ENCODE peak calls at places on chromosomes 5 and 9, in ten cellular contexts. P is neuronal stem cell, V is MM.1S, L is HCT116, W is IMR-90, B is GM12878, A is colonic mucosa, K is neural progenitor cell, F is kidney, E is K562. S is an unnamed sample.

GRCh38 chr9:70817306-70817705 is 304.1 kb downstream of the TRPM3 start:
- DNase-seq in E (no peak), V (no peak), W (no peak), A (no peak), P (no peak), K (no peak), L (no peak), F (no peak), B (no peak), S (no peak)

GRCh38 chr5:78237911-78238310 is 56.6 kb downstream of the AP3B1 start:
- DNase-seq in V (no peak), F (no peak), B (no peak), K (no peak), P (no peak), E (no peak), W (no peak), A (no peak), L (no peak), S (no peak)

GRCh38 chr5:165202144-165202910 is 1696.9 kb downstream of the MAT2B start:
- DNase-seq in A (no peak), V (no peak), B (no peak), E (no peak), P (no peak), W (peak; percentile 10), K (no peak), L (no peak), F (no peak), S (no peak)

GRCh38 chr5:126936775-126937418 is 93.5 kb downstream of the MARCHF3 start:
- DNase-seq in F (no peak), L (no peak), K (no peak), A (no peak), B (no peak), P (no peak), V (no peak), E (no peak), W (no peak), S (no peak)

GRCh38 chr5:166062092-166062491 is 2229.4 kb upstream of the WWC1 start:
- DNase-seq in L (no peak), K (no peak), E (no peak), A (no peak), P (no peak), W (no peak), F (no peak), B (no peak), V (no peak), S (no peak)

GRCh38 chr5:169521366-169521983 is 62.1 kb upstream of the SPDL1 start:
- DNase-seq in L (no peak), W (no peak), P (no peak), A (no peak), F (no peak), V (no peak), K (no peak), B (no peak), E (no peak), S (no peak)

GRCh38 chr5:144487207-144487606 is 316.5 kb downstream of the KCTD16 start:
- DNase-seq in B (no peak), A (no peak), K (peak; percentile 62), E (no peak), P (no peak), F (no peak), W (no peak), V (no peak), L (no peak), S (no peak)

GRCh38 chr9:38068616-38068865 is 486 bp downstream of the SHB start:
- DNase-seq in V (peak; percentile 51), L (no peak), K (no peak), W (peak; percentile 59), P (no peak), A (peak; percentile 49), B (no peak), F (no peak), E (peak; percentile 70), S (no peak)

GRCh38 chr5:73367650-73368049 is 80.9 kb downstream of the FOXD1 start:
- DNase-seq in V (no peak), L (no peak), W (peak; percentile 39), F (no peak), P (no peak), B (no peak), K (no peak), E (no peak), A (no peak), S (no peak)

GRCh38 chr5:67808340-67808739 is 407.2 kb upstream of the PIK3R1 start:
- DNase-seq in K (no peak), W (no peak), B (peak; percentile 55), L (no peak), E (no peak), F (no peak), V (no peak), A (no peak), P (no peak), S (no peak)

GRCh38 chr9:6757988-6758417 is 230 bp downstream of the KDM4C start:
- DNase-seq in P (peak; percentile 96), B (no peak), K (no peak), F (no peak), L (no peak), W (no peak), A (no peak), V (no peak), E (peak; percentile 92), S (no peak)

GRCh38 chr5:380701-381309 is 59.3 kb downstream of the AHRR start:
- DNase-seq in E (no peak), P (no peak), L (no peak), F (peak; percentile 6), A (peak; percentile 15), V (no peak), B (no peak), W (no peak), K (no peak), S (no peak)

GRCh38 chr9:5364294-5364990 is 24.8 kb upstream of the RLN1 start:
- DNase-seq in W (peak; percentile 46), V (no peak), F (no peak), E (no peak), L (no peak), P (no peak), K (no peak), B (peak; percentile 51), A (no peak), S (no peak)

GRCh38 chr5:132262882-132263547 is 5.5 kb downstream of the PDLIM4 start:
- DNase-seq in B (no peak), E (no peak), F (no peak), L (no peak), V (no peak), A (peak; percentile 3), W (no peak), K (no peak), P (no peak), S (no peak)

GRCh38 chr5:122849746-122850145 is 4.3 kb downstream of the SNX24 start:
- DNase-seq in E (no peak), K (no peak), W (no peak), B (no peak), V (no peak), P (no peak), L (no peak), A (no peak), F (no peak), S (no peak)

GRCh38 chr9:14906654-14907359 is 3.4 kb downstream of the FREM1 start:
- DNase-seq in V (no peak), W (no peak), K (no peak), A (no peak), E (peak; percentile 5), P (no peak), B (no peak), L (no peak), F (no peak), S (no peak)

DNA sequence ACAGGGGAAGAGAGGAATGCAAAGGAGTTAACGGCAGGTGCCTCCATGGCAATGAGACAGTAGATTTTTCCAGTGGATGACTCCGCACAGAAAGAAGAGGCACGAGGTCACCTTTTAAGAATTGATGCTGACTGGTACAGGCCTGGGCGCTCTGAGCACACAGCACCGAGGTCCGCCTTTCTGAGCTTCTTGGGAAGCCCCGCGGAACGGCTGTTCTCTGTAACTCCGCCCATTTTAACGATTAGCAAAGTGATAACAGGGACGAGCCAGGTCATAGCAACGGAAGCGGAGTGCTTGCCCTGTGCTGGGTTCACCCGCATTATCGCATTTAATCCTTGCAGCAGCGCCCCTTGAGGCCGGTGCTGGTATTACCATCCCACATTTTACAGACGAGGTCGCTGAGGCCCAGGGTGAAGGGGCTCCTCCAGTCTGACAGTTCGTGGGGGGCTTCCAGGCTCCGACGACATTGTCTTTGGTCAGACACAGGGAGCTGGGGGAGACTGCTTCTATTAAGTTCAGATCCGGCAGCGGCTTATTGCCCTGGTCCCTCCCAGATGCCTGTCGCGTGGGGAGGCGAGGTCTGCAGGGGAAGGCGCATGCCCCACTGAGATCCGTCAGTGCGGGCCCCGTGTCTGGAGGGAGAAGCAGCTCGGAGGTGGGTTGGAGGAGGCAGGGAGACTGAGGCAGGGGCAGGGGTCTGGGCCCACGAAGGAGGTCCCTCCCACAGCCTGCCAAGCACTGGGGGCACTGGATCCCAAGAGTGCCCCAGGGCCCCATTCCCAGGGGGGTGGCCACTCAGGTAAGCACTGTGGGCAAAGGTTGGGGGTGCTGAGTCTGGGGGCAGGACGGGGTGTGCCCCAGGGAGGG is 22.3 kb upstream of the HMCN2 start:
- DNase-seq in F (no peak), B (peak; percentile 31), V (peak; percentile 48), K (peak; percentile 88), A (peak; percentile 83), L (peak; percentile 47), P (peak; percentile 80), W (peak; percentile 25), E (peak; percentile 85), S (no peak)
- H3K9ac ChIP-seq in F (no peak overlapping the region), B (no peak overlapping the region), V (no peak overlapping the region), K (no peak overlapping the region), A (no peak overlapping the region), L (no peak overlapping the region), P (peak overlapping the region; percentile 24), W (no peak overlapping the region), E (peak overlapping the region; percentile 27), S (peak overlapping the region; percentile 43)

GRCh38 chr9:137761032-137761431 is 116.5 kb upstream of the CACNA1B start:
- DNase-seq in K (no peak), F (no peak), B (peak; percentile 85), A (no peak), L (no peak), W (no peak), V (no peak), E (no peak), P (no peak), S (no peak)
- H3K9ac ChIP-seq in K (no peak overlapping the region), F (no peak overlapping the region), B (peak overlapping the region; percentile 41), A (no peak overlapping the region), L (no peak overlapping the region), W (no peak overlapping the region), V (no peak overlapping the region), E (no peak overlapping the region), P (no peak overlapping the region), S (no peak overlapping the region)

DNA sequence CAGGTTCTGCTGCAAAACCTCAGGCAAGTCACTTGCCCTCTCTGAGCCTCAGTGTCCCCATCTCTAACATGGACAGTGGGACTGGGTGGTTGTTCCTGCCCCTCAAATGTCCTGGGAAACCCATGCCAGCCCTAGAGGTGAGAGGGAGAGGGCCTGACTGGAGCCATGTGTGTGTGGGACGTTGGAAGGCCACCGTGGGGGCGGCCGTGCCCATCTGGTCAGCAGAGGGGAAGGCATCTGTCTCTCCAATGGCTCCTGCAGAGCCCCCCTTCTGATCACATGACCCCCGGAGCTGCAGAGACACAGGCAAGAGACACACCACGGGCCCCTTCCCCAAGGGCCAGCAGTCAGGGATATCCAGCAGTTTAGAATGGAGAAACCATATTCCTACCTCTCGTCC is 1.7 kb downstream of the DNM1 start:
- DNase-seq in P (no peak), F (no peak), B (no peak), A (no peak), K (no peak), V (no peak), L (no peak), W (no peak), E (no peak), S (no peak)
- H3K9ac ChIP-seq in P (peak overlapping the region; percentile 64), F (no peak overlapping the region), B (no peak overlapping the region), A (no peak overlapping the region), K (peak overlapping the region; percentile 11), V (no peak overlapping the region), L (no peak overlapping the region), W (no peak overlapping the region), E (no peak overlapping the region), S (peak overlapping the region; percentile 92)

GRCh38 chr9:16030513-16031185 is 477.8 kb downstream of the CCDC171 start:
- DNase-seq in A (no peak), V (peak; percentile 59), P (no peak), L (peak; percentile 84), B (peak; percentile 35), F (no peak), K (no peak), E (no peak), W (peak; percentile 96), S (no peak)
- H3K9ac ChIP-seq in A (no peak overlapping the region), V (no peak overlapping the region), P (no peak overlapping the region), L (no peak overlapping the region), B (no peak overlapping the region), F (no peak overlapping the region), K (no peak overlapping the region), E (no peak overlapping the region), W (no peak overlapping the region), S (no peak overlapping the region)

S was measured in NT2/D1.